ENCODE peak calls at places on chromosomes 16 and 17, in seven cellular contexts. U, R, I, P, T, X and V are unnamed samples.

GRCh38 chr17:60542066-60542465 is 16.0 kb upstream of the APPBP2 start:
- DNase-seq in U (no peak), R (no peak), I (no peak), P (peak; percentile 16), T (no peak), X (no peak), V (no peak)

GRCh38 chr17:37067555-37068111 is 118.9 kb downstream of the AATF start:
- DNase-seq in U (no peak), R (peak; percentile 79), I (peak; percentile 61), P (peak; percentile 80), T (no peak), X (peak; percentile 72), V (peak; percentile 66)

GRCh38 chr17:29565643-29566472 is 979 bp downstream of the ABHD15 start:
- DNase-seq in U (no peak), R (peak; percentile 61), I (no peak), P (no peak), T (peak; percentile 26), X (peak; percentile 25), V (no peak)

GRCh38 chr16:66895697-66895995 is 15.3 kb downstream of the PDP2 start:
- DNase-seq in U (no peak), R (no peak), I (no peak), P (no peak), T (no peak), X (no peak), V (no peak)

GRCh38 chr17:1813088-1813487 is 16.6 kb downstream of the SMYD4 start:
- DNase-seq in U (no peak), R (no peak), I (no peak), P (no peak), T (no peak), X (no peak), V (peak; percentile 81)

GRCh38 chr17:78120971-78121800 is 7.4 kb downstream of the TMC6 start:
- DNase-seq in U (no peak), R (no peak), I (no peak), P (no peak), T (no peak), X (no peak), V (no peak)

GRCh38 chr17:76411247-76411646 is 26.8 kb downstream of the SPHK1 start:
- DNase-seq in U (peak; percentile 40), R (no peak), I (no peak), P (no peak), T (no peak), X (no peak), V (no peak)

GRCh38 chr17:27339836-27340550 is 46.1 kb downstream of the WSB1 start:
- DNase-seq in U (peak; percentile 33), R (no peak), I (no peak), P (no peak), T (no peak), X (no peak), V (no peak)

GRCh38 chr16:90026135-90026534 is 6.9 kb upstream of the DBNDD1 start:
- DNase-seq in U (no peak), R (no peak), I (no peak), P (no peak), T (no peak), X (no peak), V (no peak)

GRCh38 chr16:79415983-79416641 is 184.4 kb downstream of the MAF start:
- DNase-seq in U (peak; percentile 31), R (no peak), I (no peak), P (no peak), T (no peak), X (no peak), V (no peak)

GRCh38 chr17:79162012-79162577 is 87.5 kb downstream of the ENGASE start:
- DNase-seq in U (no peak), R (no peak), I (no peak), P (no peak), T (no peak), X (no peak), V (no peak)

DNA sequence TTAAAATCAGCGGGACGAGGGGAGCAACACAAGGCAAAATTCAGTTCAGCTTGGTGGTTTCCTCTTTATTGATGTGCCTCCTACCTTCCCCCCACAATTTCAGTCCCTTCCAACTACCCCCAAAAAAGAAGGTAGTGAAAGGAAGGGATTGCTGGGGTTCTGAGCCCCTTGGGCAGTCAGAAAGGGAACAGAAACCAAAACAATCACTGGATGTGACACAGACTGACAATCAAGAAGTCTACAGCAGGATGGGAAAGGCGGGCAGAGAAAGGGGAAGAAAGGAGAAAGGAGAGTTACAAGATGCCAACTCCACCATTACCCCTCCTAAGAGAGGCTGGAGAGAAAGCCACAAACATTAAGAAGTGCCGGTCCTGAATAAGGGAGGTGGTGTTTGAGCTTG is 1.1 kb upstream of the PHF23 start:
- DNase-seq in U (no peak), R (no peak), I (no peak), P (no peak), T (no peak), X (no peak), V (no peak)
- H3K4me3 ChIP-seq in U (peak overlapping the region; percentile 73), R (peak overlapping the region; percentile 5), I (peak overlapping the region; percentile 12), P (peak overlapping the region; percentile 96), T (no peak overlapping the region), X (no peak overlapping the region), V (no peak overlapping the region)

GRCh38 chr17:57088298-57088697 is 3.3 kb downstream of the AKAP1 start:
- DNase-seq in U (no peak), R (no peak), I (no peak), P (no peak), T (no peak), X (no peak), V (no peak)
- TF ChIP-seq CTCF in U (no peak), R (no peak), I (no peak), P (no peak), T (no peak), X (no peak), V (no peak)

DNA sequence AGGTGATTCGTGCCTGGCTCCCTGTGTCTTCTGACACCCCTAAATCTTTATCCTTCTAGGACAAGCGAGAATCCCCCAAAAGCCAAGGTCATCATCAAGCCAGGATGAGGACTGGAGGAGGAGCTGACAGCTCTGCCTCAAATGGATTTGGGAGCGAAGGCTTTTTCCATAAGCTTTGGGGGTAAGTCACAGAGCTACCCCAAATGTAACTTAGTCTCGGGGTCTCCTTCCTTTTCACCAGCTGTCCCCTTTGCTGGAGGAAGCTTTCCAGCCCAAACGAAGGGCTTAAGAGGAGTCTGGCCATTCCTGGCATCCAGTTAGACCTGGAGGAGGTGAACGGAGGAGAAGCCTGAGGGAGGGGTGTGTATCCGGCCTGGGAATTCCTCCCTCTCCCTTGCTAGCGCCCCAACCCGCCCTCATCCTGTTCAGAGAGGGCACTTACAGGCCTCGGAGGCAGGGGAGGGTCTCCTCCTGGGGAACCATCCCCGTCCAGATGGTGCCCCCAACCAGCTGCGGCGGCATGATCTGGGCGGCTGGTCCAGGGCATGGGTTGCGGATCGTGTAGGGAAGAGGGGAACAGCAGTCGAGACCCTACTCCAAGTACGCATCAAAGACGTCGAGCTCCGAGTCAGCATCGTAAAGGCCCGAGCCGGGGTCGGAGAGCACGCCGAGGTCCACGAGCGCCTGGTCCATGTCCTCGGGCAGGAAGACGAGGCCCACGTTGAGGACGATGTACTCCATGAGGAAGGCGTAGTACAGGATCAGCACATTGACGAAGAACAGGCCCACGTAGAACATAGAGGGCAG is 938 bp downstream of the DEXI start:
- DNase-seq in U (no peak), R (peak; percentile 48), I (no peak), P (no peak), T (no peak), X (no peak), V (no peak)
- H3K4me3 ChIP-seq in U (peak overlapping the region; percentile 95), R (peak overlapping the region; percentile 79), I (peak overlapping the region; percentile 69), P (peak overlapping the region; percentile 67), T (peak overlapping the region; percentile 86), X (peak overlapping the region; percentile 24), V (peak overlapping the region; percentile 74)

DNA sequence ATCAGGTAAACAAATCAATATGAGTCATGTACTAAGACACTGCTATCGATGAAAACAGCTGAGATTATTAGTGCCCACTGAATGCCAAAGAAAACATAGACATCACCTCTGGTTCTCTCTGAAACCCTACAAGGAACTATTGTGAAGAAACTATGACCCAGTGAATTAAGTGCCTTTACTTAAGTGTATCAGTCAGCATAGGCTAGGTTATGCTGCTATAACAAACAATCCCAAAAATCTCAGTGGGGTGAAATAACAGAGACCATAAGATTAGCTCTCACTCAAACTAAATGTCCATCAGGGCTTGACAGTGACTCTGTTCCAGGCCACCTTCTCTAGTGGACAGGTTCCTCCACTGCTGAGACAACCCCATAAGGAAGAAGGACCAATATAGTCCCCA is 57.7 kb upstream of the KDM8 start:
- DNase-seq in U (no peak), R (no peak), I (no peak), P (no peak), T (no peak), X (no peak), V (no peak)
- TF ChIP-seq CTCF in U (no peak), R (no peak), I (no peak), P (no peak), T (no peak), X (no peak), V (no peak)

GRCh38 chr17:199806-200603 is 18.6 kb upstream of the DOC2B start:
- DNase-seq in U (no peak), R (no peak), I (no peak), P (no peak), T (no peak), X (peak; percentile 85), V (peak; percentile 10)
- H3K4me3 ChIP-seq in U (no peak overlapping the region), R (no peak overlapping the region), I (no peak overlapping the region), P (no peak overlapping the region), T (no peak overlapping the region), X (no peak overlapping the region), V (no peak overlapping the region)

DNA sequence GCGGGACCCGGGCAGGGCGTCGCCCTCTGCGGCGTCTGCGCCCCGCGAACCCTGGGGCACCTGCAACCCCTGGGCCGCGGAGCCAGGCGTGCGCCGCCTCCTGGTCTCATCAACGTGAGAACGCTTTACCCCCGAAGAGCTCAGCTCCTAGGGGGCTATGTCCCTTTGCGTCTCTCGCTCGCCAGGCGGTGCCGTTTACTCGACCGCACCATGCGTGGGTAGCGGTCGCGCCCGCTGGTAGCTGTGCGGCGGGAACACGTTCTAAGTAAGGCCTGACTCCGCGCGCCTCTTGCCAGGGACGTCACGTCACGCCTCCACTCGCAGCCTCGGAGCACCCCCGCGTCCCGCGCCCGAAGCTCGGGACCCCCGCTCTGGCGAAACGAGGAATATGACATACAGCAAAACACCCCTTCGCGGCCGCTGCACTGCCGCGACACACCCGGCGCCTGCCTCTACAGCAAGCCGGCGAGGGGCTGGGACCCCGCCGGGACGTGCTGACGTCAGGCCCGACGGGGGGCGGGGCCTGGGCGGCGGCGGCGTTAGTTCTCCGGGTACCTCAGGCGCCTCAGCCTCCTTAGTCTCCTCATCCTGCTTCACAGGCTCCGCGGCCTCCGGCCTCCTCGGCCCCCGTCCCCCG is at the start of gene RAB11FIP3:
- DNase-seq in U (peak; percentile 91), R (peak; percentile 85), I (peak; percentile 84), P (peak; percentile 40), T (peak; percentile 92), X (peak; percentile 88), V (peak; percentile 75)
- TF ChIP-seq CTCF in U (peak; percentile 12), R (no peak), I (peak; percentile 17), P (peak; percentile 41), T (no peak), X (peak; percentile 7), V (no peak)